ENCODE peak calls at places on chromosome 19, in six cellular contexts. Z, Q, N, M, X and P are unnamed samples.

GRCh38 chr19:5971714-5972354 is 6.1 kb downstream of the RANBP3 start:
- DNase-seq in N (no peak), M (no peak), Z (no peak), X (no peak), Q (no peak), P (no peak)

GRCh38 chr19:30227661-30228112 is 144.5 kb upstream of the ZNF536 start:
- DNase-seq in X (peak), Q (peak), N (no peak), M (peak), Z (no peak), P (peak)

GRCh38 chr19:456547-457110 is 4.2 kb downstream of the SHC2 start:
- DNase-seq in Z (no peak), N (no peak), Q (no peak), M (no peak), X (peak), P (no peak)

GRCh38 chr19:55472463-55472862 is 4.0 kb upstream of the ZNF628 start:
- DNase-seq in X (no peak), Q (peak), Z (no peak), N (no peak), M (no peak), P (no peak)

GRCh38 chr19:46015961-46016425 is 6.9 kb downstream of the PGLYRP1 start:
- DNase-seq in M (peak), Z (no peak), N (no peak), Q (no peak), X (no peak), P (no peak)

GRCh38 chr19:2081873-2082810 is 14.0 kb downstream of the MOB3A start:
- DNase-seq in M (peak), Q (no peak), N (no peak), Z (no peak), X (peak), P (no peak)

GRCh38 chr19:39842693-39843435 is 3.3 kb downstream of the FBL start:
- DNase-seq in M (no peak), Q (no peak), Z (no peak), N (no peak), X (no peak), P (no peak)

GRCh38 chr19:7679017-7679720 is 1.5 kb upstream of the TRAPPC5 start:
- DNase-seq in N (no peak), M (peak), X (peak), Z (no peak), Q (peak), P (no peak)

GRCh38 chr19:5951338-5951861 is 26.5 kb downstream of the RANBP3 start:
- DNase-seq in M (no peak), X (no peak), N (no peak), Q (no peak), Z (no peak), P (peak)